ENCODE peak calls at places on chromosomes 2 and 18, in four cellular contexts. W, N, V and E are unnamed samples.

GRCh38 chr2:118251427-118251826 is 163.2 kb downstream of the INSIG2 start:
- DNase-seq in W (peak; percentile 68), N (no peak), V (no peak), E (no peak)

GRCh38 chr18:74498712-74499629 is 2.8 kb downstream of the CNDP2 start:
- DNase-seq in W (no peak), N (no peak), V (peak; percentile 72), E (no peak)

GRCh38 chr2:53970095-53970897 is 497 bp downstream of the PSME4 start:
- DNase-seq in W (peak; percentile 65), N (no peak), V (no peak), E (peak; percentile 47)

GRCh38 chr2:25374827-25375226 is 33.1 kb upstream of the DNMT3A start:
- DNase-seq in W (no peak), N (no peak), V (no peak), E (no peak)

GRCh38 chr18:13165636-13166423 is 52.7 kb upstream of the LDLRAD4 start:
- DNase-seq in W (no peak), N (no peak), V (no peak), E (no peak)

GRCh38 chr2:54081574-54081973 is 33.8 kb upstream of the ACYP2 start:
- DNase-seq in W (peak; percentile 19), N (no peak), V (no peak), E (no peak)

GRCh38 chr2:133644850-133645249 is 76.6 kb upstream of the NCKAP5 start:
- DNase-seq in W (no peak), N (no peak), V (no peak), E (no peak)

GRCh38 chr2:167253025-167253424 is 364.7 kb downstream of the XIRP2 start:
- DNase-seq in W (peak; percentile 2), N (no peak), V (no peak), E (no peak)

GRCh38 chr2:95314598-95314963 is 17.4 kb downstream of the KCNIP3 start:
- DNase-seq in W (no peak), N (no peak), V (peak; percentile 69), E (no peak)

GRCh38 chr2:160254363-160254762 is 54.3 kb upstream of the ITGB6 start:
- DNase-seq in W (no peak), N (no peak), V (no peak), E (no peak)